ENCODE peak calls at places on chromosomes 16 and 17, in six cellular contexts. V is testis, F is heart left ventricle, E is ascending aorta, X is HCT116, U is ovary. T is an unnamed sample. For H3K4me1, the result is how much of the 10 kb centered on the place peaks cover.

GRCh38 chr17:81322271-81323082 is 27.4 kb upstream of the SLC38A10 start:
- DNase-seq in E (no peak), U (no peak), X (peak), F (no peak), V (peak), T (no peak)

GRCh38 chr17:7515912-7516610 is 31.9 kb downstream of the POLR2A start:
- DNase-seq in E (no peak), U (no peak), X (no peak), V (no peak), F (no peak), T (no peak)

GRCh38 chr17:42775534-42776098 is 2.4 kb downstream of the VPS25 start:
- DNase-seq in V (no peak), F (no peak), X (no peak), U (no peak), E (no peak), T (no peak)

GRCh38 chr16:26645629-26646028 is 421.1 kb upstream of the C16orf82 start:
- DNase-seq in E (no peak), U (no peak), X (no peak), F (no peak), V (peak), T (no peak)

GRCh38 chr17:36132421-36132831 is 28.8 kb downstream of the CCL4 start:
- DNase-seq in E (no peak), V (no peak), X (no peak), U (no peak), F (no peak), T (no peak)

GRCh38 chr16:86665319-86665675 is 86.9 kb downstream of the FOXL1 start:
- DNase-seq in E (no peak), F (no peak), X (no peak), V (no peak), U (no peak), T (peak)

GRCh38 chr16:22685162-22685830 is 128.7 kb upstream of the HS3ST2 start:
- DNase-seq in E (peak), V (peak), U (peak), X (no peak), F (peak), T (no peak)

GRCh38 chr16:74999683-75000480 is 1.1 kb downstream of the ZNRF1 start:
- DNase-seq in X (no peak), U (peak), F (peak), V (peak), E (no peak), T (peak)

GRCh38 chr17:45230787-45231480 is 9.2 kb downstream of the FMNL1 start:
- DNase-seq in X (no peak), E (no peak), V (no peak), F (peak), U (no peak), T (no peak)

GRCh38 chr16:52573365-52574104 is 26.6 kb upstream of the TOX3 start:
- DNase-seq in V (no peak), U (no peak), E (no peak), F (no peak), X (no peak), T (no peak)

GRCh38 chr17:9677411-9677810 is 32.1 kb downstream of the USP43 start:
- DNase-seq in X (no peak), F (no peak), U (no peak), V (no peak), E (no peak), T (peak)

GRCh38 chr17:43877031-43877430 is 30.1 kb downstream of the CD300LG start:
- DNase-seq in U (no peak), E (no peak), F (no peak), V (no peak), X (no peak), T (no peak)

GRCh38 chr16:4240624-4241023 is 1.3 kb downstream of the SRL start:
- DNase-seq in X (no peak), U (no peak), E (no peak), F (peak), V (no peak), T (no peak)

GRCh38 chr16:86389566-86390328 is 120.6 kb upstream of the FOXF1 start:
- DNase-seq in U (no peak), V (no peak), F (no peak), E (no peak), X (no peak), T (no peak)

GRCh38 chr16:74026373-74027281 is 270.0 kb upstream of the PSMD7 start:
- DNase-seq in U (no peak), X (no peak), E (no peak), F (no peak), V (no peak), T (no peak)

GRCh38 chr16:29815032-29815721 is 775 bp upstream of the PAGR1 start:
- DNase-seq in X (no peak), F (peak), V (peak), E (no peak), U (peak), T (no peak)
- H3K27ac ChIP-seq in X (peak), F (peak), V (peak), E (peak), U (peak), T (no peak)

DNA sequence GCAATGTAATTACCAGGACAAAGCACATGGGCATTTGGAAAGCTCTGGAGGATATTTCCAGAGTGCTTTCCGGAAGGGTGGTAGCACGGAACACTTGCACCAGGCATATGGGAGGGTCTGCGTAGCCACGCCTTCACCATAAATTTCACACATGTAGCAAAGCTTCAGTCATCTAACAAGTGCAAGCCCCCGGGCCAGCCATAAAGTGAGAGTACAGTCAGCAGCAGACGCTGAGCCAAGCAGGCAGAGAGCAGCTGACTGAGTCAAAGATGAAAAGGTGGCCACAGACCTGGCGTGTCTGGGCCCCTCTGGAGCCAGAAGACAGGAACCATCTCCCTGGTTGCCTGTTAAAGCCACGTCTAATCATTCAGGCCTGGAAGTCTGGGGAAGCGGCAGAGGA is 130.7 kb downstream of the SEC14L1 start:
- DNase-seq in E (no peak), V (no peak), F (no peak), X (no peak), U (no peak), T (peak)
- TF ChIP-seq CTCF in E (no peak), V (no peak), F (no peak), X (no peak), U (no peak), T (no peak)

DNA sequence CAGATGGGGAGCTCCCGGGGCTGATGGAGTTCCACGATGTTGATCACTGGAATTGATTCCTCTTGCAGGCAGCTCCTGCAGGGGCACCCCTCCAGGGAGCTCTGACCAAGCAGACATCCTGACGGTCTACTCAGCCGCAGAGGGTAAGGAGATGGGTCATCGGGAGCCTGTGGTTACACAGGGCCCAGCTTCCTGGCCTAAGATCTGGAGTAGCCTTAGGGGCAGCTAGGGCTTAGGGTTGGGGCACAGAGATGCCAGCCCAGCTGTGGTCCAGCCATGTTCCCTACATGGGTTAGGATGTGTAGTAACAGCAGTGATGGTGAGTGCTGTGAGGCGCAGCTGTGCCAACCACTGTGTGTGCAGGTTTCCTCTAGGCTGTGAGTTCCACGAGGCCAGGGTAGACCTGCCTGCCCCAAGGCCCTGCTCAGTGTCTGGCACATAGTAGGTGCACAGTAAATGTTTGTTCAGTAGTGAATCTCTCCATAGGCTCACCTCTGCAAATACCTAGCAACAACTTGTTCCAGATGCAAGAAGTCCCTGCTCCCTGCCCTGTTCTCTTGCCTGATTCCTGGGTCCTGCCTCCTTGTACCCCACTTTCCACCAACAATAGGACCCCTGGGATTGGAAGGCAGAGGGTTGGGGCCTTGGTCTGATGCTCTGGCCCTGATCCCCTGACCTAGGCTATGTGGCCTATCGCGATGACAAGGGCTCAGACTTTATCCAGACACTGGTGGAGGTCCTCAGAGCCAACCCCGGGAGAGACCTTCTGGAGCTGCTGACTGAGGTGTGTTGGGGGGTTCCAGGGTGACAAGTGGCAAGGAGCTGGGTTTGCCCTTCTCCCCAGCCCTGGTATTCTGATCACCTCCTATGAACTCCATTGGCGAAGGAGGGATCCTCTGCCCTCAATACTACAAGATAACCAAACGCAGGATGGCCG is 13.7 kb downstream of the ZNF213 start:
- DNase-seq in X (no peak), F (no peak), V (no peak), U (no peak), E (no peak), T (no peak)
- H3K4me1 ChIP-seq in X (under half), F (under half), V (under half), U (under half), E (under half), T (under half)

DNA sequence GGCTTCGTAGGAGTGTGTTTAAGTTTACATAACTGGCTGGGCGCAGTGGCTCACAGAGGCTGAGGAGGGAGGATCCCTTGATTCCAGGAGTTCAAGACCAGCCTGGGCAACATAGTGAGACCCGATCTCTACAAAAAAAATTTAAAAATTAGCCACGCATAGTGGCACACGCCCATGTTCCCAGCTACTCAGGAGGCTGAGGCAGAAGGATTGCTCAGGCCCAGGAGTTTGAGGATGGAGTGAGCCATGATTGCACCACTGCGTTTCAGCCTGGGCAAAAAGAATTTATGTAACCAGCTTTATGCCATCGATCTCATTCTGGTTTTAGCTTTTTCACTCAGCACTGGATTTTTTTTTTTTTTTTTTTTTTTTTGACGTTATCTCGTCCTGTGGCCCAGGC is 9.1 kb upstream of the CD300E start:
- DNase-seq in U (no peak), E (no peak), F (no peak), V (no peak), X (no peak), T (no peak)
- H3K27ac ChIP-seq in U (no peak), E (no peak), F (no peak), V (no peak), X (no peak), T (no peak)

DNA sequence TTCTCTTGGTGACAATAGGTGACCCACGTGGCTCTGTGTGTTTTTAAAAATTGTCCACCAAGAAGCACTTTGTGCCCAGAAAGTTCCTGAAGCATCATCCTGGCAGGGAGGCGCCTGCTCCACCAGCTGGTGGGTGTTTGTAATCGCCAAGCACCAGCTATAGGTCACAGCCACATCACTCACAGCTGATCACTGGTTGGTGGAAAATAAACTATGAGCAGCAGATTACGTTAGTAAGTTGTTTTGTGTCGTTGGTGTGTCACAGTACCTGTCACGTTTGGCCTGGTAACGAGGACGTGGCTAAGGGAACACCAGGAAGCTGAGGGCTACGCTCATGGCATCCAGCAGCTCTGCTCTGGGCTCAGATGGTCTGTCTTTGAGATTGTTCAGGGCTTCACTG is 10.1 kb downstream of the MRM3 start:
- DNase-seq in F (no peak), V (no peak), E (no peak), U (no peak), X (no peak), T (no peak)
- TF ChIP-seq CTCF in F (no peak), V (no peak), E (no peak), U (no peak), X (no peak), T (peak)

GRCh38 chr17:62767997-62768396 is 40.1 kb downstream of the MARCHF10 start:
- DNase-seq in X (no peak), E (no peak), V (no peak), U (no peak), F (no peak), T (no peak)
- H3K4me1 ChIP-seq in X (under half), E (under half), V (under half), U (under half), F (under half), T (under half)

GRCh38 chr16:89695086-89695874 is 6.2 kb downstream of the SPATA2L start:
- DNase-seq in E (no peak), U (peak), V (no peak), X (no peak), F (no peak), T (no peak)
- H3K27ac ChIP-seq in E (no peak), U (no peak), V (no peak), X (peak), F (no peak), T (no peak)

GRCh38 chr16:56011808-56012478 is 136.8 kb upstream of the CES5A start:
- DNase-seq in U (no peak), F (no peak), X (no peak), V (no peak), E (no peak), T (no peak)

GRCh38 chr16:56005958-56006357 is 130.8 kb upstream of the CES5A start:
- DNase-seq in V (no peak), X (no peak), U (no peak), E (no peak), F (no peak), T (no peak)
- TF ChIP-seq CTCF in V (no peak), X (no peak), U (no peak), E (no peak), F (no peak), T (no peak)

GRCh38 chr16:1745181-1745899 is 26.0 kb downstream of the NME3 start:
- DNase-seq in V (no peak), X (no peak), F (no peak), U (no peak), E (no peak), T (peak)
- H3K4me1 ChIP-seq in V (under half), X (under half), F (under half), U (under half), E (under half), T (under half)

GRCh38 chr16:69703638-69704037 is 22.7 kb downstream of the NQO1 start:
- DNase-seq in V (no peak), U (no peak), E (no peak), F (no peak), X (no peak), T (no peak)
- H3K27ac ChIP-seq in V (no peak), U (no peak), E (no peak), F (no peak), X (peak), T (no peak)

T was measured in foreskin keratinocyte.